ENCODE peak calls at places on chromosomes 3 and 15, in six cellular contexts. X, O, F, M, J and Q are unnamed samples.

GRCh38 chr3:187920871-187921270 is 175.6 kb upstream of the BCL6 start:
- DNase-seq in M (no peak), F (no peak), J (no peak), O (no peak), X (no peak), Q (no peak)

GRCh38 chr3:114104414-114104813 is 47.9 kb downstream of the QTRT2 start:
- DNase-seq in O (no peak), J (no peak), X (no peak), M (peak), F (no peak), Q (peak)

GRCh38 chr3:5568451-5568850 is 380.9 kb downstream of the EDEM1 start:
- DNase-seq in X (no peak), F (no peak), M (no peak), J (no peak), O (no peak), Q (peak)

GRCh38 chr15:90862964-90863721 is 5.2 kb upstream of the FURIN start:
- DNase-seq in M (peak), X (no peak), F (peak), O (no peak), J (no peak), Q (peak)

GRCh38 chr3:45011756-45012441 is 14.2 kb upstream of the CLEC3B start:
- DNase-seq in O (no peak), X (no peak), M (peak), F (no peak), J (no peak), Q (peak)

GRCh38 chr3:130918328-130918727 is 24.4 kb downstream of the ATP2C1 start:
- DNase-seq in F (no peak), X (no peak), M (peak), O (no peak), J (no peak), Q (no peak)

GRCh38 chr3:87426916-87427315 is 150.5 kb upstream of the POU1F1 start:
- DNase-seq in J (no peak), M (peak), X (no peak), O (no peak), F (no peak), Q (peak)

GRCh38 chr15:75104804-75105557 is 81.6 kb downstream of the PPCDC start:
- DNase-seq in O (no peak), X (peak), F (peak), J (peak), M (peak), Q (peak)

GRCh38 chr3:115713247-115713646 is 89.9 kb downstream of the GAP43 start:
- DNase-seq in O (peak), F (peak), M (no peak), J (no peak), X (no peak), Q (no peak)

GRCh38 chr3:166663194-166663593 is 716.9 kb downstream of the ZBBX start:
- DNase-seq in J (no peak), M (peak), X (no peak), F (no peak), O (no peak), Q (peak)

GRCh38 chr3:187567741-187568140 is 102.5 kb downstream of the SST start:
- DNase-seq in F (no peak), X (no peak), O (no peak), M (peak), J (no peak), Q (no peak)

GRCh38 chr3:51921081-51921578 is 18.0 kb upstream of the IQCF1 start:
- DNase-seq in J (no peak), F (no peak), O (no peak), X (no peak), M (no peak), Q (no peak)

GRCh38 chr15:83312046-83312445 is 27.6 kb upstream of the BNC1 start:
- DNase-seq in M (peak), J (no peak), F (no peak), O (no peak), X (no peak), Q (peak)

GRCh38 chr3:174862101-174862500 is 3.0 kb downstream of the NAALADL2 start:
- DNase-seq in X (peak), M (peak), J (no peak), F (peak), O (peak), Q (peak)

GRCh38 chr3:127218457-127218922 is 25.6 kb downstream of the PRR23E start:
- DNase-seq in X (no peak), O (no peak), M (no peak), F (no peak), J (no peak), Q (no peak)

GRCh38 chr3:54891540-54891897 is 36.3 kb downstream of the LRTM1 start:
- DNase-seq in F (peak), M (peak), O (no peak), J (no peak), X (peak), Q (peak)